ENCODE peak calls at places on chromosomes 7 and 10, in nine cellular contexts. One of them, this sample, is unnamed.

GRCh38 chr7:24622646-24623182 is 49.5 kb downstream of the PALS2 start:
- DNase-seq in colonic mucosa: no peak
- DNase-seq in GM12865: no peak
- DNase-seq in kidney epithelial cell: no peak
- DNase-seq in hepatocyte: no peak
- DNase-seq in uterus: no peak
- DNase-seq in chondrocyte: no peak
- DNase-seq in Right ventricle myocardium superior: no peak
- DNase-seq in NCI-H1092 treated with DMSO at 0.1 percent for 48 hours: no peak
- DNase-seq in this sample: no peak

GRCh38 chr10:101843032-101843991 is at the start of gene KCNIP2:
- DNase-seq in colonic mucosa: no peak
- DNase-seq in GM12865: peak
- DNase-seq in kidney epithelial cell: no peak
- DNase-seq in hepatocyte: peak
- DNase-seq in uterus: no peak
- DNase-seq in chondrocyte: no peak
- DNase-seq in Right ventricle myocardium superior: peak
- DNase-seq in NCI-H1092 treated with DMSO at 0.1 percent for 48 hours: peak
- DNase-seq in this sample: no peak

GRCh38 chr10:80459047-80459865 is 5.1 kb downstream of the TSPAN14 start:
- DNase-seq in colonic mucosa: peak
- DNase-seq in GM12865: peak
- DNase-seq in kidney epithelial cell: no peak
- DNase-seq in hepatocyte: no peak
- DNase-seq in uterus: no peak
- DNase-seq in chondrocyte: peak
- DNase-seq in Right ventricle myocardium superior: peak
- DNase-seq in NCI-H1092 treated with DMSO at 0.1 percent for 48 hours: no peak
- DNase-seq in this sample: peak

GRCh38 chr10:3769511-3769910 is 15.5 kb downstream of the KLF6 start:
- DNase-seq in colonic mucosa: no peak
- DNase-seq in GM12865: no peak
- DNase-seq in kidney epithelial cell: no peak
- DNase-seq in hepatocyte: no peak
- DNase-seq in uterus: no peak
- DNase-seq in chondrocyte: no peak
- DNase-seq in Right ventricle myocardium superior: no peak
- DNase-seq in NCI-H1092 treated with DMSO at 0.1 percent for 48 hours: no peak
- DNase-seq in this sample: no peak

GRCh38 chr7:110373514-110374258 is 717.2 kb upstream of the LRRN3 start:
- DNase-seq in colonic mucosa: no peak
- DNase-seq in GM12865: no peak
- DNase-seq in kidney epithelial cell: peak
- DNase-seq in hepatocyte: no peak
- DNase-seq in uterus: no peak
- DNase-seq in chondrocyte: no peak
- DNase-seq in Right ventricle myocardium superior: no peak
- DNase-seq in NCI-H1092 treated with DMSO at 0.1 percent for 48 hours: no peak
- DNase-seq in this sample: no peak

GRCh38 chr10:123402021-123402420 is 247.8 kb downstream of the BUB3 start:
- DNase-seq in colonic mucosa: no peak
- DNase-seq in GM12865: peak
- DNase-seq in kidney epithelial cell: no peak
- DNase-seq in hepatocyte: no peak
- DNase-seq in uterus: no peak
- DNase-seq in chondrocyte: no peak
- DNase-seq in Right ventricle myocardium superior: no peak
- DNase-seq in NCI-H1092 treated with DMSO at 0.1 percent for 48 hours: no peak
- DNase-seq in this sample: no peak

GRCh38 chr7:137172105-137172590 is 171.4 kb downstream of the PTN start:
- DNase-seq in colonic mucosa: no peak
- DNase-seq in GM12865: no peak
- DNase-seq in kidney epithelial cell: no peak
- DNase-seq in hepatocyte: no peak
- DNase-seq in uterus: no peak
- DNase-seq in chondrocyte: no peak
- DNase-seq in Right ventricle myocardium superior: no peak
- DNase-seq in NCI-H1092 treated with DMSO at 0.1 percent for 48 hours: no peak
- DNase-seq in this sample: no peak

GRCh38 chr7:38542156-38542555 is 89.0 kb downstream of the AMPH start:
- DNase-seq in colonic mucosa: no peak
- DNase-seq in GM12865: no peak
- DNase-seq in kidney epithelial cell: no peak
- DNase-seq in hepatocyte: no peak
- DNase-seq in uterus: no peak
- DNase-seq in chondrocyte: no peak
- DNase-seq in Right ventricle myocardium superior: no peak
- DNase-seq in NCI-H1092 treated with DMSO at 0.1 percent for 48 hours: no peak
- DNase-seq in this sample: no peak

GRCh38 chr10:48290286-48290685 is 15.8 kb upstream of the FRMPD2 start:
- DNase-seq in colonic mucosa: no peak
- DNase-seq in GM12865: no peak
- DNase-seq in kidney epithelial cell: no peak
- DNase-seq in hepatocyte: no peak
- DNase-seq in uterus: no peak
- DNase-seq in chondrocyte: no peak
- DNase-seq in Right ventricle myocardium superior: no peak
- DNase-seq in NCI-H1092 treated with DMSO at 0.1 percent for 48 hours: no peak
- DNase-seq in this sample: no peak

GRCh38 chr7:14604606-14605005 is 297.9 kb downstream of the DGKB start:
- DNase-seq in colonic mucosa: no peak
- DNase-seq in GM12865: no peak
- DNase-seq in kidney epithelial cell: no peak
- DNase-seq in hepatocyte: no peak
- DNase-seq in uterus: no peak
- DNase-seq in chondrocyte: no peak
- DNase-seq in Right ventricle myocardium superior: no peak
- DNase-seq in NCI-H1092 treated with DMSO at 0.1 percent for 48 hours: no peak
- DNase-seq in this sample: no peak

GRCh38 chr10:27816305-27816704 is 70.7 kb upstream of the MKX start:
- DNase-seq in colonic mucosa: no peak
- DNase-seq in GM12865: no peak
- DNase-seq in kidney epithelial cell: no peak
- DNase-seq in hepatocyte: no peak
- DNase-seq in uterus: no peak
- DNase-seq in chondrocyte: no peak
- DNase-seq in Right ventricle myocardium superior: no peak
- DNase-seq in NCI-H1092 treated with DMSO at 0.1 percent for 48 hours: no peak
- DNase-seq in this sample: no peak

GRCh38 chr7:157825325-157825724 is 488.5 kb downstream of the DNAJB6 start:
- DNase-seq in colonic mucosa: no peak
- DNase-seq in GM12865: no peak
- DNase-seq in kidney epithelial cell: no peak
- DNase-seq in hepatocyte: no peak
- DNase-seq in uterus: no peak
- DNase-seq in chondrocyte: no peak
- DNase-seq in Right ventricle myocardium superior: no peak
- DNase-seq in NCI-H1092 treated with DMSO at 0.1 percent for 48 hours: no peak
- DNase-seq in this sample: peak